ENCODE peak calls at places on chromosomes 12 and 14, in six cellular contexts. R is fibroblast of pulmonary artery, F is fibroblast of lung, E is Calu3, L is NCI-H1694 treated with DMSO at 0.1 percent for 48 hours, G is ELR. V is an unnamed sample.

GRCh38 chr14:88998027-88998426 is 173.6 kb downstream of the TTC8 start:
- DNase-seq in R (no peak), F (no peak), E (no peak), L (no peak), G (no peak), V (no peak)

GRCh38 chr12:3204716-3205617 is 127.8 kb downstream of the TSPAN9 start:
- DNase-seq in R (no peak), F (no peak), E (no peak), L (peak), G (no peak), V (no peak)

GRCh38 chr14:84202486-84202885 is 1327.5 kb upstream of the FLRT2 start:
- DNase-seq in R (peak), F (no peak), E (no peak), L (no peak), G (no peak), V (no peak)

GRCh38 chr12:115090783-115091182 is 406.8 kb upstream of the TBX3 start:
- DNase-seq in R (no peak), F (no peak), E (no peak), L (no peak), G (no peak), V (no peak)

GRCh38 chr14:104970231-104971068 is 7.7 kb downstream of the AHNAK2 start:
- DNase-seq in R (peak), F (peak), E (peak), L (no peak), G (peak), V (peak)

GRCh38 chr12:129887047-129887568 is 16.7 kb downstream of the TMEM132D start:
- DNase-seq in R (no peak), F (no peak), E (no peak), L (no peak), G (no peak), V (peak)

GRCh38 chr14:57714487-57714899 is 151.4 kb downstream of the SLC35F4 start:
- DNase-seq in R (no peak), F (no peak), E (no peak), L (no peak), G (no peak), V (peak)

GRCh38 chr14:49089078-49089477 is 497.1 kb downstream of the RPS29 start:
- DNase-seq in R (no peak), F (no peak), E (no peak), L (no peak), G (no peak), V (no peak)

GRCh38 chr14:90566481-90566880 is 169.7 kb downstream of the CALM1 start:
- DNase-seq in R (no peak), F (no peak), E (no peak), L (no peak), G (no peak), V (no peak)

GRCh38 chr12:129681830-129682229 is 222.0 kb downstream of the TMEM132D start:
- DNase-seq in R (no peak), F (no peak), E (no peak), L (no peak), G (no peak), V (no peak)

GRCh38 chr12:131985145-131985875 is 35.6 kb downstream of the EP400 start:
- DNase-seq in R (no peak), F (no peak), E (no peak), L (no peak), G (no peak), V (no peak)

GRCh38 chr12:70648191-70648590 is 11.0 kb upstream of the PTPRB start:
- DNase-seq in R (peak), F (no peak), E (no peak), L (no peak), G (peak), V (peak)

GRCh38 chr12:113005759-113006158 is 27.4 kb downstream of the OAS2 start:
- DNase-seq in R (peak), F (no peak), E (peak), L (peak), G (peak), V (no peak)

GRCh38 chr12:80837342-80837978 is 100.3 kb downstream of the LIN7A start:
- DNase-seq in R (peak), F (peak), E (peak), L (peak), G (peak), V (peak)

GRCh38 chr14:100696590-100696989 is 30.1 kb upstream of the DLK1 start:
- DNase-seq in R (no peak), F (no peak), E (no peak), L (no peak), G (no peak), V (no peak)

GRCh38 chr12:49741882-49742620 is 694 bp downstream of the TMBIM6 start:
- DNase-seq in R (peak), F (peak), E (peak), L (no peak), G (peak), V (peak)

GRCh38 chr12:43883311-43883710 is 47.4 kb downstream of the TMEM117 start:
- DNase-seq in R (no peak), F (no peak), E (no peak), L (no peak), G (no peak), V (no peak)

GRCh38 chr14:33587761-33588160 is 363.1 kb downstream of the EGLN3 start:
- DNase-seq in R (no peak), F (no peak), E (no peak), L (no peak), G (no peak), V (no peak)

GRCh38 chr12:38995249-38995648 is 89.9 kb upstream of the CPNE8 start:
- DNase-seq in R (no peak), F (no peak), E (no peak), L (no peak), G (no peak), V (no peak)

GRCh38 chr12:62654558-62655241 is 188.1 kb downstream of the MON2 start:
- DNase-seq in R (no peak), F (no peak), E (no peak), L (no peak), G (no peak), V (peak)

GRCh38 chr14:58828298-58828697 is 190.5 kb downstream of the DACT1 start:
- DNase-seq in R (no peak), F (no peak), E (no peak), L (no peak), G (no peak), V (no peak)

GRCh38 chr12:104718581-104718980 is 239.5 kb downstream of the SLC41A2 start:
- DNase-seq in R (peak), F (peak), E (no peak), L (peak), G (no peak), V (no peak)

GRCh38 chr14:69044965-69045555 is 66.0 kb upstream of the ACTN1 start:
- DNase-seq in R (peak), F (peak), E (no peak), L (no peak), G (no peak), V (peak)

GRCh38 chr12:98939350-98939749 is 294.3 kb downstream of the APAF1 start:
- DNase-seq in R (peak), F (peak), E (no peak), L (no peak), G (peak), V (peak)

GRCh38 chr14:55000381-55000780 is 26.5 kb downstream of the WDHD1 start:
- DNase-seq in R (peak), F (peak), E (no peak), L (no peak), G (no peak), V (no peak)

GRCh38 chr14:22520235-22520634 is 68.8 kb downstream of the DAD1 start:
- DNase-seq in R (peak), F (peak), E (no peak), L (no peak), G (peak), V (peak)

GRCh38 chr12:42590324-42590934 is 883 bp upstream of the PRICKLE1 start:
- DNase-seq in R (no peak), F (peak), E (peak), L (no peak), G (peak), V (peak)

GRCh38 chr14:36129181-36129580 is 47.3 kb downstream of the PTCSC3 start:
- DNase-seq in R (no peak), F (no peak), E (no peak), L (no peak), G (no peak), V (peak)

GRCh38 chr14:34198096-34198495 is 247.2 kb upstream of the EGLN3 start:
- DNase-seq in R (no peak), F (no peak), E (no peak), L (no peak), G (no peak), V (no peak)

GRCh38 chr12:15268927-15269552 is 47.8 kb upstream of the RERG start:
- DNase-seq in R (peak), F (peak), E (peak), L (peak), G (peak), V (peak)